ENCODE peak calls at places on chromosomes 11 and 22, in six cellular contexts. I is GM23338; R is brain microvascular endothelial cell; C is caudate nucleus; G is psoas muscle; S is CD8-positive, alpha-beta T cell. Z is an unnamed sample.

GRCh38 chr11:117722074-117722473 is 74.9 kb downstream of the DSCAML1 start:
- DNase-seq in I (no peak), R (no peak), C (no peak), G (no peak), S (no peak), Z (no peak)

GRCh38 chr11:129458756-129459535 is 83.3 kb downstream of the BARX2 start:
- DNase-seq in I (no peak), R (no peak), C (no peak), G (no peak), S (no peak), Z (no peak)

GRCh38 chr11:116037851-116038250 is 533.6 kb upstream of the CADM1 start:
- DNase-seq in I (no peak), R (no peak), C (no peak), G (no peak), S (no peak), Z (no peak)

GRCh38 chr11:125404136-125404810 is 91.8 kb downstream of the FEZ1 start:
- DNase-seq in I (peak; percentile 70), R (no peak), C (no peak), G (peak; percentile 86), S (no peak), Z (no peak)

GRCh38 chr11:75055511-75055910 is 41.2 kb downstream of the OR2AT4 start:
- DNase-seq in I (no peak), R (no peak), C (no peak), G (no peak), S (no peak), Z (no peak)

GRCh38 chr22:42644422-42645340 is 4.3 kb upstream of the ATP5MGL start:
- DNase-seq in I (no peak), R (no peak), C (no peak), G (peak; percentile 81), S (no peak), Z (peak; percentile 22)

GRCh38 chr22:38017272-38017920 is 33.0 kb upstream of the SOX10 start:
- DNase-seq in I (no peak), R (peak; percentile 30), C (peak; percentile 80), G (peak; percentile 88), S (no peak), Z (peak; percentile 57)

GRCh38 chr11:116642481-116642880 is 130.3 kb downstream of the BUD13 start:
- DNase-seq in I (no peak), R (no peak), C (no peak), G (no peak), S (no peak), Z (no peak)

GRCh38 chr11:127862406-127862805 is 725.0 kb downstream of the ETS1 start:
- DNase-seq in I (peak; percentile 23), R (peak; percentile 35), C (no peak), G (no peak), S (no peak), Z (no peak)

GRCh38 chr11:65858354-65859133 is 564 bp upstream of the CFL1 start:
- DNase-seq in I (no peak), R (no peak), C (no peak), G (no peak), S (no peak), Z (no peak)

GRCh38 chr11:83793332-83793731 is 507.2 kb upstream of the CCDC90B start:
- DNase-seq in I (no peak), R (no peak), C (no peak), G (no peak), S (no peak), Z (no peak)

GRCh38 chr11:66242085-66242765 is 26.2 kb upstream of the RAB1B start:
- DNase-seq in I (no peak), R (no peak), C (no peak), G (no peak), S (no peak), Z (no peak)

GRCh38 chr11:118383657-118384056 is 17.7 kb upstream of the ATP5MG start:
- DNase-seq in I (no peak), R (no peak), C (no peak), G (no peak), S (no peak), Z (no peak)

GRCh38 chr11:13776134-13776815 is 107.8 kb downstream of the FAR1 start:
- DNase-seq in I (peak; percentile 57), R (no peak), C (no peak), G (no peak), S (peak; percentile 49), Z (no peak)

GRCh38 chr11:71182791-71183556 is 69.4 kb downstream of the SHANK2 start:
- DNase-seq in I (no peak), R (no peak), C (no peak), G (no peak), S (no peak), Z (no peak)

GRCh38 chr11:67300756-67301312 is 2.5 kb upstream of the SSH3 start:
- DNase-seq in I (no peak), R (no peak), C (no peak), G (peak; percentile 48), S (no peak), Z (no peak)

GRCh38 chr11:91209751-91210150 is 986.9 kb upstream of the CHORDC1 start:
- DNase-seq in I (no peak), R (peak; percentile 58), C (no peak), G (no peak), S (no peak), Z (no peak)

GRCh38 chr22:46707827-46708570 is 30.1 kb downstream of the CERK start:
- DNase-seq in I (no peak), R (no peak), C (no peak), G (no peak), S (no peak), Z (no peak)

GRCh38 chr22:17920992-17921650 is 103.2 kb downstream of the MICAL3 start:
- DNase-seq in I (no peak), R (no peak), C (no peak), G (no peak), S (no peak), Z (no peak)

DNA sequence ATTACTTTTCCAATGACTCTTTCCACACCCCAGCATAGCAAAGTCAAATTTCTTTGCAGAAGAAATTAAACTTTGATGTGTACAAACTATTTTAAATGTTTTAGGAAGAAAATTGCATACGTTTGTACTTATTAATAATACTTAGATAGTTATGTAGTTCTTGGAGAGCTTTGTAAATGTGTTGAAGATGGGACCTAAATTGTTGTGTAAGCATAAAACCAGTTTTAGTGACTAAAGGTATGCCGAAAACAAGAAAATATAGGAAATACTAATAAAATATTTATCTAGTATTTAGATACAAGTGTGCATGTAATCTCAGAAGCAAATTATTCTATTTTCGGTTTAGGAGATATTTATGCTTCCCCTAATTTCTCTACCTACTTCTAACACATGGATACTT is 4.2 kb upstream of the OR52N4 start:
- DNase-seq in I (no peak), R (no peak), C (no peak), G (no peak), S (no peak), Z (no peak)
- H3K27ac ChIP-seq in I (no peak overlapping the region), R (no peak overlapping the region), C (no peak overlapping the region), G (no peak overlapping the region), S (no peak overlapping the region), Z (no peak overlapping the region)

DNA sequence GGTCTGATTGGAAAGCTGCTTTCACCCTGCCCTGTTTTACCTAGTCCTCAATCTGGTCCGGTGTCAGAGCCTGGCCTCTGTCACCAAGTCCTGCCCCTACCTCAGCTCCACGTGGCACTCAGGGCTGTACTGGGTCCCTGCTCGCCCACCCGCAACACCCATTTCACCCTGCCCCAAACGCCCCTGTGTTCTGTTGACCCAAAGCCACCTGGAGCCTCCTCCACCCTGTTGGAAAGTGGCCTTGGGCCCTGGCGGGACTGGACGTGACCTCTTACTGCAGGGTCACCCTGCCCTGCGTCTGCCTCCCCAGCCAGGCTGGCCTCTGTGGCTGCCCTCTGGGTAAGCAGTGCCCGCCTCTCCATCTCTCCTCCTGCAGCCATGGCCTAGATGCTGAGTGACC is 21.5 kb upstream of the BRSK2 start:
- DNase-seq in I (no peak), R (no peak), C (no peak), G (no peak), S (no peak), Z (no peak)
- H3K27ac ChIP-seq in I (no peak overlapping the region), R (no peak overlapping the region), C (no peak overlapping the region), G (no peak overlapping the region), S (no peak overlapping the region), Z (no peak overlapping the region)

GRCh38 chr11:64805481-64805880 is 2.5 kb upstream of the MAP4K2 start:
- DNase-seq in I (no peak), R (no peak), C (no peak), G (no peak), S (no peak), Z (no peak)

GRCh38 chr11:64813826-64814225 is 3.5 kb upstream of the MEN1 start:
- DNase-seq in I (no peak), R (no peak), C (no peak), G (no peak), S (no peak), Z (no peak)

GRCh38 chr11:64810891-64811272 is 531 bp upstream of the MEN1 start:
- DNase-seq in I (peak; percentile 79), R (peak; percentile 22), C (no peak), G (no peak), S (no peak), Z (no peak)

GRCh38 chr11:64810271-64810890 is at the start of gene MEN1:
- DNase-seq in I (peak; percentile 99), R (peak; percentile 97), C (peak; percentile 98), G (peak; percentile 98), S (peak; percentile 74), Z (peak; percentile 95)

DNA sequence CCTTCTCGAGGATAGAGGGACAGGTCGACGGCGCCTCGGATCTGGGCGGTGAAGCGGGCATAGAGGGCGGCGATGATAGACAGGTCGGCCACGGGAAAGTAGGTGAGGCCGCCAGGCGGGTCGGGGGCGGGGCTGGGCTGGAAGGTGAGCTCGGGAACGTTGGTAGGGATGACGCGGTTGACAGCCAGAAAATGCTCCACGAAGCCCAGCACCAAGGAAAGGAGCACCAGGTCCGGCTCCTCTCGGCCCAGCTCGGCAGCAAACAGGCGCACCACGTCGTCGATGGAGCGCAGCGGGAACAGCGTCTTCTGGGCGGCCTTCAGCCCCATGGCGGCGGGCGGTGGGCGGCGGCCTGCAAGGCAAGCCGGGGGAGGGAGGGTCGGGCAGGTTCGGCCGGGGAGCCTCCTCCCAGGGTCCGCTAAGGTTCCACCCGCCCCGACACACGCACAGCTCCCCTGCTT is 540 bp downstream of the MEN1 start:
- DNase-seq in I (peak; percentile 81), R (no peak), C (peak; percentile 25), G (no peak), S (no peak), Z (no peak)
- H3K27ac ChIP-seq in I (no peak overlapping the region), R (no peak overlapping the region), C (peak overlapping the region; percentile 58), G (peak overlapping the region; percentile 54), S (peak overlapping the region; percentile 60), Z (peak overlapping the region; percentile 77)

GRCh38 chr11:96905084-96905641 is 515.4 kb downstream of the JRKL start:
- DNase-seq in I (no peak), R (no peak), C (no peak), G (no peak), S (no peak), Z (no peak)

GRCh38 chr11:96899971-96900370 is 510.2 kb downstream of the JRKL start:
- DNase-seq in I (no peak), R (no peak), C (no peak), G (no peak), S (no peak), Z (no peak)

GRCh38 chr11:96906521-96906920 is 516.7 kb downstream of the JRKL start:
- DNase-seq in I (no peak), R (no peak), C (no peak), G (no peak), S (no peak), Z (no peak)

DNA sequence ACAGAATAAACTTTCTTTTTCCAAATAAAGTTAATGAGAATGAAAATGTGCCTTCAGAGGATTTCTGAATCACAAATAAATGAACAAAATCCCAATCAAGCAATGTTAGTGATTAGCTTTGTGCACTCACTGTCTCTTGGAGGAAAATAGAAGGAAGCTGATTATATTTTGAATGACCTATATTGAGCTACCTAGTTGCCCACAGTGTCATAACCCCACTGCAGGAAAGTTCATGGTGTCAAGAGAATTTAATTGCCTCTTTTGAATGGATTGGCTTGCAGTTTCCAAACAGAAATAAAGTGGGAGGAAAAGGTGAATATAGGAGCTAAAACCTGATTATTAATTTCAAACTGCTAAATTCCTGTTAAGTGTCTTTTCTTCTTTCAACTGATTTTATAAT is 515.9 kb downstream of the JRKL start:
- DNase-seq in I (no peak), R (no peak), C (no peak), G (no peak), S (no peak), Z (no peak)
- H3K27ac ChIP-seq in I (no peak overlapping the region), R (no peak overlapping the region), C (no peak overlapping the region), G (no peak overlapping the region), S (no peak overlapping the region), Z (no peak overlapping the region)